ENCODE peak calls at places on chromosomes 12 and 14, in four cellular contexts. B is dorsolateral prefrontal cortex; H is naive thymus-derived CD4-positive, alpha-beta T cell; E is GM23248. Q is an unnamed sample.
A peak's percentile ranks its signal among the peaks of the same experiment; 100 is the strongest.

GRCh38 chr12:109736552-109737108 is 23.0 kb downstream of the FAM222A start:
- DNase-seq in H (no peak), B (peak; percentile 36), E (peak; percentile 78), Q (peak; percentile 62)

GRCh38 chr14:26729851-26730250 is 132.0 kb upstream of the NOVA1 start:
- DNase-seq in B (no peak), E (peak; percentile 66), H (no peak), Q (no peak)

GRCh38 chr14:100661340-100661712 is 65.4 kb upstream of the DLK1 start:
- DNase-seq in E (no peak), B (peak; percentile 81), H (no peak), Q (no peak)

GRCh38 chr14:73254247-73255004 is 17.1 kb downstream of the PAPLN start:
- DNase-seq in H (no peak), B (no peak), E (no peak), Q (no peak)

GRCh38 chr12:79765157-79765556 is 74.4 kb upstream of the PAWR start:
- DNase-seq in B (no peak), H (no peak), E (no peak), Q (no peak)

GRCh38 chr12:131642101-131642540 is 68.8 kb upstream of the SFSWAP start:
- DNase-seq in E (no peak), B (no peak), H (no peak), Q (no peak)

GRCh38 chr12:5473076-5473475 is 41.2 kb downstream of the NTF3 start:
- DNase-seq in E (no peak), B (no peak), H (no peak), Q (no peak)

GRCh38 chr12:127623362-127623761 is 643.6 kb upstream of the TMEM132C start:
- DNase-seq in B (no peak), H (no peak), E (no peak), Q (no peak)

GRCh38 chr14:54011001-54011400 is 54.4 kb upstream of the BMP4 start:
- DNase-seq in H (no peak), E (no peak), B (no peak), Q (no peak)

GRCh38 chr12:6264402-6265037 is 46.0 kb upstream of the PLEKHG6 start:
- DNase-seq in B (no peak), H (no peak), E (no peak), Q (peak; percentile 61)

GRCh38 chr12:12817611-12818010 is 4.5 kb downstream of the DDX47 start:
- DNase-seq in B (no peak), E (no peak), H (no peak), Q (no peak)

GRCh38 chr12:12819752-12820311 is 6.7 kb downstream of the DDX47 start:
- DNase-seq in B (no peak), E (peak; percentile 95), H (no peak), Q (no peak)

GRCh38 chr12:12821975-12822374 is 8.8 kb downstream of the DDX47 start:
- DNase-seq in H (no peak), E (no peak), B (no peak), Q (no peak)

GRCh38 chr12:12818693-12819092 is 5.5 kb downstream of the DDX47 start:
- DNase-seq in E (no peak), H (no peak), B (no peak), Q (no peak)

GRCh38 chr12:12819221-12819620 is 6.1 kb downstream of the DDX47 start:
- DNase-seq in B (no peak), H (no peak), E (peak; percentile 62), Q (no peak)
- H3K4me3 ChIP-seq in B (no peak overlapping the region), H (no peak overlapping the region), E (peak overlapping the region; percentile 35), Q (no peak overlapping the region)

GRCh38 chr14:105075364-105076295 is 10.4 kb upstream of the GPR132 start:
- DNase-seq in B (no peak), H (no peak), E (peak; percentile 42), Q (peak; percentile 51)
- H3K4me3 ChIP-seq in B (no peak overlapping the region), H (no peak overlapping the region), E (no peak overlapping the region), Q (no peak overlapping the region)

DNA sequence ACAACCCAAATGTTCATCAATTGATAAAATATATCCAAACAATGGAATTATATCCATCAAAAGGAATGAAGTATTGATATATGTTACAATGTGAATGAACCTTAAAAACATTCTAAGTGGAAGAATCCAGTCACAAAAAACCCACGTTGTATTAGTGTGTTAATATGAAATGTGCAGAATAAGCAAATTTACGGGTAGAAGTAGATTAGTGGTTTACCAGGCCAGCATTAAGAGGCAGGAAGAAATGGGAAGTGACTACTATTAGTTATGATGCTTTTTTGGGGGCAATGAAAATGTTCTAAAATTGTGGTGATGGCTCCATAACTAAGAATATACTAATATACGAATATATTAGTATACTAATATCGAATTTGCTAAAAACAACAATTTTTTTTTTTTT is 1.5 kb downstream of the COX16 start:
- DNase-seq in B (no peak), E (no peak), H (no peak), Q (no peak)
- H3K4me3 ChIP-seq in B (peak overlapping the region; percentile 78), E (peak overlapping the region; percentile 94), H (no peak overlapping the region), Q (no peak overlapping the region)

GRCh38 chr14:102902086-102902485 is 20.4 kb upstream of the AMN start:
- DNase-seq in H (no peak), E (no peak), B (no peak), Q (no peak)

GRCh38 chr14:102902523-102903247 is 19.8 kb upstream of the AMN start:
- DNase-seq in H (no peak), B (peak; percentile 19), E (no peak), Q (peak; percentile 39)

GRCh38 chr14:102901633-102902032 is 20.8 kb upstream of the AMN start:
- DNase-seq in B (no peak), H (no peak), E (no peak), Q (peak; percentile 80)

GRCh38 chr14:102899516-102899900 is 23.0 kb upstream of the AMN start:
- DNase-seq in H (no peak), B (no peak), E (no peak), Q (no peak)

DNA sequence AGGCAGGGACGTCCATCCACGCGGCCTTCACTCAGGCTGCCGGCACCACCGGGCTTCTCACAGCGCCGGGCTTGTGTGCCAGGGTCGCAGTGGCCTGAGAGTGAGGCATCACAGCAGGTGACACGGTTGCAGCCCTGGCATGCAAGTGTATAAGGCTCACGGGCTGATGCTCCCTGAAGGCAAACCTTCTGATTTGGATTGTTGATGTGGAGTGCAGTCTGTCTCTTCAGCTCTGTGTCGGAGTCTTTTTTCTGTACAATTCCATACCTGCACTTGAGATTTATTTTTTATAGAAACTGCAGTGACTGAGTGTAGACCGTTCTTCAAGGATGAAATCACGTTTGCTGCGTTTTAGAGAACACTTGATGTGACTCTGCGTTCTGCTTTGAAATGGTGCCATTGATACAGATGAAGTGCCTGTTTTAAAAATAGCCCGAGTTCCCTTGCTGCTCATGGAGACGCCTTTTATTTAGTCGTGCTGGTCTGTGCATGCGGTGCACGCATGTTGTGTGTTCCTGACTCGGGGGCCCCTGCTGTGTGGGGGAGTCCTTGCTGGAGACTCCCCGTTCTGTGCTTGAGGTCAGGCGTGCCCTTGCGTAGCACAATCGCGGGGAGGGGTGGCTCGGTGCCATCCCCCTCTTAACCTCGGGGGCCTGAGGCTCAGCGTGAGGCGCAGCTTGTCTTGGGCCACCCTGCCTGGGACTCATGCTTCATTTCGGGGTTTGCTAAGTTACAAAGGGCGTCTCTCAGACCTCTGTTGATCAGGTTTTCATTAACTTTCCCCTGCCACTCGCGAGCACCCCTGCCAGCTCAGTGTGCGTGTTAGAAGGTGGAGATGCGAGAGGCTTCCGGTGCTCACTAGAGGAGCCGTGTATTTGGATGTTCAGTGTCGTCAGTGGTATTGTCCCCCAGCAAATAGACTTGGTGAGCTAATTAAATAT is 21.6 kb upstream of the AMN start:
- DNase-seq in H (no peak), B (no peak), E (no peak), Q (no peak)
- H3K4me3 ChIP-seq in H (peak overlapping the region; percentile 26), B (no peak overlapping the region), E (no peak overlapping the region), Q (peak overlapping the region; percentile 2)

GRCh38 chr12:45232146-45232731 is 16.3 kb downstream of the ANO6 start:
- DNase-seq in E (peak; percentile 23), B (no peak), H (no peak), Q (no peak)
- H3K4me3 ChIP-seq in E (peak overlapping the region; percentile 16), B (no peak overlapping the region), H (no peak overlapping the region), Q (no peak overlapping the region)

GRCh38 chr14:34113051-34113511 is 162.2 kb upstream of the EGLN3 start:
- DNase-seq in E (peak; percentile 68), B (no peak), H (no peak), Q (no peak)
- H3K4me3 ChIP-seq in E (peak overlapping the region; percentile 37), B (no peak overlapping the region), H (no peak overlapping the region), Q (no peak overlapping the region)

DNA sequence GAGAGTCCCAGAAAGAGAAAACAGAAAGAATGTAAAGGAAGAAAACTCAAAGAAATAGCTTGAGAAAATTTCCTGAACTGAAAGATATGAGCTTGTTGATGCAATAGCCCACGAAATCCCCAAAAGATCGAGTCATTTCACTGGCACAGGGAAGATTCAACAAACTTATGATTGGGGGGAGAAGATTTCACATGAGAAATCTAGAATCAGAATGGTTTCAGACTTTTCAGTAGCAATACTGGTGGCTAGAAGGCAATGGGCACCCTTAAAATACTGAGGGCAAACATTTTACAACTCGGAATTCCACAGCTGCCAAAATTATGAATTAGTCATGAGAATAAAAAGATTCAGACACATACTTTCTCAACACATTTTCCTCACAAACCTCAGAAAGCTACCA is 8.9 kb upstream of the KRT7 start:
- DNase-seq in B (no peak), E (peak; percentile 65), H (no peak), Q (no peak)
- H3K4me3 ChIP-seq in B (no peak overlapping the region), E (no peak overlapping the region), H (no peak overlapping the region), Q (no peak overlapping the region)

DNA sequence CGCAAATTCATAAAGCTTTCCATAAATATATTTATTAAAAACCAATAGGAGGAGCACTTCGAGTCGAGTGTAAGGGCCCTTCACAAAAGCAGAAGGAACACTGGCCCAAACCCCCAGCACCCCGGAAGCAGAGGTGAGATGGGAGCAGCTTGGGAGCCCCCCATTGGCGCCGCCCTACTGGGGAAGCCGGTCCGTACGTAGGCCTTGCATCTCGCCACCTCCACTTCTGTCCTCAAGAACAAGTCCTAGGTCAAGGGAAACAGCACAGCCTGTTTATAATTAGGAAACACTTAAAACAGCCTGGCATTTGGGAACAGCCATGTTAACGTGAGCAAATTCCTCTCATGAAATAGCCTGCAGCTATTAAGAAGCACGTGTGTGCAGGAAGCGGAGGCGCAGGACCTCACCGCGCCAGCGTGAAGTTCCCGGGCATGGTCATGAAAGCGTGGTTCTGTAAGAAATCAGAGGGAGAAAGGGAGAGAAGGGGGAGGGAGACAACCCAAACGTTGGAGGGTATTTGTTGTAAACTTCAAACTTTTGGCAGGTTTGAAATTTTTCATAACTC is 7.7 kb downstream of the ANKRD9 start:
- DNase-seq in E (no peak), B (no peak), H (no peak), Q (no peak)
- H3K4me3 ChIP-seq in E (no peak overlapping the region), B (no peak overlapping the region), H (no peak overlapping the region), Q (no peak overlapping the region)

DNA sequence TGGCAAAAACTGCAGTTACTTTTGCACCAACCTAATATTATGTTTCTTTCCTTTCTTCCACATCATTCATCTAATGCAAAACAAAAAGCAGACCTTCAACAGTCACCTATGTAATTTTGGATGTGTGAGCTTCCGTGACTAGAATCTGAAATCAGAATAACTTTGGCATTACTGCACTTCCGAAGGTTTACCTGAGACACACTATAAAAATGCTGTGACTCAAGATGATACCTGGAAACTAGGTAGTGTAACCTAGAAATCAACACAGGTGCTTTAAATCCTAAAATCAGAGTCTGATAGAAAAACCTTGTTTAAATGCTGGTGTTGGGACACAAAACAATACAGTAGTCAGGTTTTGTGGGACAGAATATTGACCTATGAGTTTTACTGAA is 2.2 kb downstream of the BTBD7 start:
- DNase-seq in E (no peak), B (no peak), H (no peak), Q (no peak)
- H3K4me3 ChIP-seq in E (peak overlapping the region; percentile 82), B (no peak overlapping the region), H (no peak overlapping the region), Q (no peak overlapping the region)

GRCh38 chr14:31024577-31025334 is 693 bp upstream of the AP4S1 start:
- DNase-seq in B (no peak), E (peak; percentile 76), H (no peak), Q (no peak)
- H3K4me3 ChIP-seq in B (peak overlapping the region; percentile 100), E (peak overlapping the region; percentile 98), H (peak overlapping the region; percentile 84), Q (peak overlapping the region; percentile 97)